ENCODE peak calls at places on chromosomes 13 and 19, in six cellular contexts. D, J, B, R, O and L are unnamed samples.

GRCh38 chr19:46386151-46386550 is 27.2 kb downstream of the CCDC8 start:
- DNase-seq in J (no peak), R (no peak), D (no peak), B (no peak), O (no peak), L (no peak)

GRCh38 chr13:97212540-97213146 is 9.5 kb upstream of the MBNL2 start:
- DNase-seq in B (no peak), D (no peak), J (no peak), O (no peak), R (no peak), L (no peak)

GRCh38 chr13:41019027-41019487 is at the start of gene ELF1:
- DNase-seq in R (no peak), B (peak), D (peak), O (peak), J (no peak), L (peak)

GRCh38 chr13:93290503-93290902 is 63.9 kb downstream of the GPC6 start:
- DNase-seq in J (no peak), D (no peak), R (no peak), B (no peak), O (no peak), L (no peak)

GRCh38 chr13:113017506-113018215 is 48.6 kb downstream of the MCF2L start:
- DNase-seq in J (no peak), D (no peak), O (no peak), B (no peak), R (no peak), L (no peak)

GRCh38 chr13:79295906-79296564 is 110.0 kb downstream of the RBM26 start:
- DNase-seq in B (no peak), J (no peak), R (no peak), D (no peak), O (no peak), L (no peak)

GRCh38 chr19:45172173-45172572 is 5.9 kb downstream of the TRAPPC6A start:
- DNase-seq in R (no peak), J (no peak), B (no peak), D (no peak), O (no peak), L (no peak)

GRCh38 chr19:29075149-29075548 is 137.8 kb downstream of the UQCRFS1 start:
- DNase-seq in R (no peak), J (no peak), D (no peak), B (no peak), O (no peak), L (no peak)

GRCh38 chr13:110236831-110237261 is 70.1 kb downstream of the COL4A1 start:
- DNase-seq in O (no peak), B (no peak), J (no peak), D (no peak), R (no peak), L (no peak)

GRCh38 chr13:37602743-37603381 is 4.3 kb upstream of the POSTN start:
- DNase-seq in J (peak), R (no peak), D (no peak), B (peak), O (no peak), L (no peak)

GRCh38 chr19:53467138-53467502 is 413 bp upstream of the ZNF813 start:
- DNase-seq in O (no peak), J (peak), B (no peak), R (no peak), D (peak), L (no peak)

GRCh38 chr13:110359840-110360301 is 52.8 kb downstream of the COL4A2 start:
- DNase-seq in D (no peak), R (no peak), B (no peak), O (no peak), J (no peak), L (no peak)

GRCh38 chr19:45045671-45046353 is 7.0 kb downstream of the CLASRP start:
- DNase-seq in J (no peak), R (no peak), O (no peak), D (no peak), B (peak), L (no peak)

GRCh38 chr13:112554214-112554850 is 33.6 kb downstream of the TUBGCP3 start:
- DNase-seq in O (no peak), D (no peak), J (no peak), B (no peak), R (no peak), L (no peak)

GRCh38 chr13:45367358-45367757 is 26.4 kb upstream of the TPT1 start:
- DNase-seq in J (no peak), O (peak), R (peak), D (peak), B (peak), L (peak)

GRCh38 chr13:93847162-93847561 is 620.6 kb downstream of the GPC6 start:
- DNase-seq in D (no peak), O (no peak), J (no peak), B (peak), R (no peak), L (no peak)

GRCh38 chr19:2338055-2338615 is 9.7 kb downstream of the SPPL2B start:
- DNase-seq in J (no peak), R (no peak), B (no peak), O (no peak), D (no peak), L (no peak)

GRCh38 chr13:101529419-101529818 is 76.9 kb downstream of the ITGBL1 start:
- DNase-seq in B (no peak), D (no peak), J (no peak), O (no peak), R (no peak), L (no peak)

GRCh38 chr19:39515551-39516191 is 732 bp downstream of the SELENOV start:
- DNase-seq in B (no peak), R (no peak), J (no peak), D (no peak), O (no peak), L (no peak)

GRCh38 chr13:57653229-57653994 is 21.9 kb downstream of the PCDH17 start:
- DNase-seq in R (no peak), J (no peak), O (no peak), B (peak), D (no peak), L (no peak)

GRCh38 chr19:6529351-6529750 is 1.5 kb upstream of the TNFSF9 start:
- DNase-seq in B (no peak), J (no peak), R (no peak), O (no peak), D (no peak), L (no peak)

GRCh38 chr13:112588490-112589297 is 741 bp upstream of the TUBGCP3 start:
- DNase-seq in B (no peak), O (no peak), D (no peak), R (no peak), J (no peak), L (no peak)

GRCh38 chr13:40539954-40540706 is 126.3 kb downstream of the FOXO1 start:
- DNase-seq in O (no peak), J (no peak), R (peak), D (no peak), B (peak), L (no peak)

GRCh38 chr19:30792561-30793505 is 420.6 kb downstream of the ZNF536 start:
- DNase-seq in B (no peak), D (no peak), J (no peak), O (no peak), R (no peak), L (no peak)

GRCh38 chr13:109152941-109153340 is 523.5 kb downstream of the MYO16 start:
- DNase-seq in B (no peak), D (no peak), O (no peak), R (no peak), J (no peak), L (no peak)

GRCh38 chr19:18274776-18275356 is 614 bp upstream of the IQCN start:
- DNase-seq in B (peak), D (peak), J (no peak), O (no peak), R (no peak), L (peak)

GRCh38 chr19:21586341-21587116 is 81.1 kb downstream of the ZNF429 start:
- DNase-seq in B (no peak), D (no peak), R (no peak), J (peak), O (no peak), L (no peak)

GRCh38 chr13:44191504-44192171 is 182.0 kb upstream of the SERP2 start:
- DNase-seq in O (no peak), R (no peak), B (peak), J (peak), D (peak), L (peak)

GRCh38 chr19:5250127-5250659 is 90.4 kb downstream of the PTPRS start:
- DNase-seq in O (no peak), B (no peak), D (no peak), R (no peak), J (no peak), L (no peak)

DNA sequence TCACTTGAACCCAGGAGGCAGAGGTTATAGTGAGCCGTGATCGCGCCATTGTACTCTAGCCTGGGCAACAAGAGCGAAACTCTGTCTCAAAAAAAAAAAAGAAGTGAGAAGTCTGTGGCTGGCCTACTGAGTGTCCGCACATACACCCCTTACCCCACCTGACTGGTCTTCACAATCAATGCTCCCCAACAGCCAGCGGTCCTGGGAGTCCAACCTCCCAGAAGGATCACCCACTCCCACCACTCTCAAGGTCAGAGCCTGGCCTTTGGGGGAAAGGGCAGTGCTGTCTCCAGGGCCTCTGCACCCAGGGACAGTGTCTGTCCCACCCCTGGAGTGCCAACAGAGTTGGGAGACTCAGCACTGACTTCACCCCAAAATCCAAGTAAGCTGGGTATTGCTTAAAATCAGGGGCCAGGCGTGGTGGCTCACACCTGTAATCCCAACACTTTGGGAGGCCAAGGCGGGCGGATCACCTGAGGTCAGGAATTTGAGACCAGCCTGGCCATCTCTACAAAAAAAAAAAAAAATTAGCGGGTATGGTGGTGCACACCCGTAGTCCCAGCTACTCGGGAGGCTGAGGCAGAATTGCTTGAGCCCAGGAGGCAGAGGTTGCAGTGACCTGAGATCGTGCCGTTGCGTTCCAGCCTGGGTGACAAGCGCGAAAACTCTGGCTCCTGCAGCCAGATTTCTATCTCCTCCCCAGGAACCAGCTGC is 2.3 kb upstream of the CD320 start:
- DNase-seq in O (no peak), B (no peak), D (no peak), R (no peak), J (no peak), L (no peak)
- H3K27ac ChIP-seq in O (no peak), B (no peak), D (no peak), R (no peak), J (no peak), L (no peak)

GRCh38 chr19:35344511-35345031 is 3.1 kb upstream of the FFAR1 start:
- DNase-seq in O (no peak), D (peak), J (no peak), B (no peak), R (no peak), L (no peak)

GRCh38 chr19:35342430-35342829 is 5.3 kb upstream of the FFAR1 start:
- DNase-seq in B (no peak), O (no peak), R (no peak), J (no peak), D (no peak), L (no peak)

GRCh38 chr19:35341006-35341405 is 6.7 kb upstream of the FFAR1 start:
- DNase-seq in R (no peak), O (no peak), J (no peak), B (no peak), D (no peak), L (no peak)

GRCh38 chr19:35340431-35340830 is 7.3 kb upstream of the FFAR1 start:
- DNase-seq in O (no peak), R (no peak), B (no peak), D (no peak), J (no peak), L (no peak)

GRCh38 chr19:35341565-35342225 is 6.0 kb upstream of the FFAR1 start:
- DNase-seq in D (no peak), R (no peak), J (no peak), B (no peak), O (no peak), L (no peak)
- TF ChIP-seq GABPA in D (no peak), R (no peak), J (no peak), B (no peak), O (no peak), L (no peak)

DNA sequence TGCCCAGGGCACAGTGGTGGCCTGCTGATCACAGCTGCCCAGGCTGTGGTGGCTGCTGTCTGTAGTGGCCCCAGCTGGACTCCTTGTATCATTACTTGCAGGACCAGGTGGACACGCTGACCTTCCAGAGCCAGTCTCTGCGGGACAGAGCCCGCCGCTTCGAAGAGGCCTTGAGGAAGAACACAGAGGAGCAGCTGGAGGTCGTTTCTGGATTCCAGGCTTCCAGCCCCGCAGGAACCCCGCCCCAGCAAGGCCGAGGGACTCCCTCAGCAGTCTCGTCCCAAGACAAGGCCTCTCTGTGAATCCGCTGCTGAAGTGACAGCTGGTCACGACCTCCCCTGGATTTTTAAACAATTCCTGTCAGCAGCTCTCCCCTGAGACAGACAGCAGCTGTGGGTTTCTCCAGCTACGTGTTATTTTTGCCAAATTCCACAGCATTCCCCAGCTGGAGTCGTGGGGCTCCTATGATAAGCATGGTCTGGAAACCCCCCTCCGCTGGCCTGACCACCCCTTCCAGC is 98.3 kb downstream of the SLC7A1 start:
- DNase-seq in J (no peak), R (no peak), D (no peak), O (no peak), B (no peak), L (no peak)
- H3K27ac ChIP-seq in J (no peak), R (no peak), D (no peak), O (no peak), B (no peak), L (no peak)

GRCh38 chr13:42388326-42388725 is 116.4 kb downstream of the AKAP11 start:
- DNase-seq in D (no peak), J (no peak), O (no peak), R (no peak), B (no peak), L (no peak)

GRCh38 chr13:42381165-42381425 is 109.1 kb downstream of the AKAP11 start:
- DNase-seq in R (no peak), O (no peak), B (no peak), D (no peak), J (no peak), L (no peak)

GRCh38 chr13:42380420-42381164 is 108.6 kb downstream of the AKAP11 start:
- DNase-seq in D (no peak), J (no peak), B (no peak), R (no peak), O (peak), L (peak)

GRCh38 chr13:42379241-42379640 is 107.3 kb downstream of the AKAP11 start:
- DNase-seq in D (no peak), R (no peak), J (no peak), B (no peak), O (no peak), L (no peak)

GRCh38 chr13:42384265-42384664 is 112.3 kb downstream of the AKAP11 start:
- DNase-seq in B (no peak), O (no peak), R (no peak), D (no peak), J (no peak), L (no peak)
- TF ChIP-seq GABPA in B (no peak), O (no peak), R (no peak), D (no peak), J (no peak), L (no peak)

DNA sequence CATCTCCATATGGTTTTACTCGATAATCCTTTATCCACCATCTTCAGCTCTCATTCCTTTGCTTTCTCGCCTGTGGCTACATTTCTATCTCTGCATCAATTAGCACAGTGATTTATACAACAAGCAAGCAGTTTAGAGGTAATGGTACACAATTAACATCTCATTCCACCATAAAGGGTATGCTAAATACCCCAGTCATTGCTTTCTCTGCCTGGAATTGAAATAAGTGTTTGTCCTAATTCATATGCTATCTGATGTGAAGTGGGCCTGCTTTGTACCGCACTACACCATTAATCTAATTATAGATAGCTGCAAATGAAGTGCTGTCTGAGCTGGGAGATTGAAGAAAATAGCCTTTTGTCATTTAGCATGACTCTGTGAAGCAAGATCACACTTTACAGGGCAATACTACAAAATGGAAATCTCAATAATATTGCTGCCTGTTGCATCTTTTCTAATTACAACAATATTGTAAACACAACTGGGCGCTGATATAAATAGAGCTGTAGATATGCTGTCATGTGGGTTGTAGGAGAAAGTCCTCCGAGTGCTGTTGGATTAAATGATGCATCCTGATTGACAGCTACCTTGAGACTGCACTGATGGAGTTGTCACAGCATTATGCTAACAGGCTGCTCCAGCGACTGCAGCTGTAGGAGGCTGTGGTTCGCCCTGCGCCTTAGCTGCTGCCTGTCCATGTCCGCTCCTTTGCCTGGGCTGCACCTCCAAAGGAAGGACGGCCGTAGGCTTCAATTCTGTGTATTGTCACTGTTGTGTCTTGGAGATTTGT is 78.2 kb downstream of the GGACT start:
- DNase-seq in O (no peak), R (no peak), D (no peak), J (peak), B (no peak), L (no peak)
- H3K27ac ChIP-seq in O (no peak), R (peak), D (no peak), J (no peak), B (no peak), L (no peak)

GRCh38 chr19:40586611-40587010 is 9.9 kb downstream of the SHKBP1 start:
- DNase-seq in O (no peak), J (no peak), R (no peak), B (no peak), D (no peak), L (no peak)
- TF ChIP-seq GABPA in O (no peak), J (no peak), R (no peak), B (no peak), D (no peak), L (no peak)

GRCh38 chr13:98233127-98233526 is 56.1 kb upstream of the RNF113B start:
- DNase-seq in O (no peak), D (no peak), J (no peak), R (no peak), B (no peak), L (no peak)
- H3K27ac ChIP-seq in O (no peak), D (no peak), J (no peak), R (no peak), B (no peak), L (no peak)